ENCODE peak calls at places on chromosome 19, in six cellular contexts. One of them, this sample, is unnamed.

GRCh38 chr19:53977991-53978731 is 13.3 kb upstream of the CACNG6 start:
- DNase-seq in SK-N-SH: peak; percentile 93
- DNase-seq in GM12878: no peak
- DNase-seq in K562: peak; percentile 39
- DNase-seq in HepG2: no peak
- DNase-seq in H1: peak; percentile 90
- DNase-seq in this sample: no peak

GRCh38 chr19:4059931-4060620 is 6.6 kb downstream of the ZBTB7A start:
- DNase-seq in K562: peak; percentile 58
- DNase-seq in SK-N-SH: no peak
- DNase-seq in HepG2: no peak
- DNase-seq in GM12878: peak; percentile 28
- DNase-seq in H1: no peak
- DNase-seq in this sample: no peak

GRCh38 chr19:15479391-15480345 is at the start of gene PGLYRP2:
- DNase-seq in GM12878: no peak
- DNase-seq in SK-N-SH: peak; percentile 17
- DNase-seq in HepG2: peak; percentile 31
- DNase-seq in K562: no peak
- DNase-seq in H1: no peak
- DNase-seq in this sample: no peak

GRCh38 chr19:53157601-53158000 is 1.3 kb downstream of the ZNF347 start:
- DNase-seq in K562: no peak
- DNase-seq in GM12878: no peak
- DNase-seq in H1: no peak
- DNase-seq in HepG2: no peak
- DNase-seq in SK-N-SH: peak; percentile 20
- DNase-seq in this sample: no peak

GRCh38 chr19:52673014-52673413 is 34.9 kb upstream of the ZNF83 start:
- DNase-seq in GM12878: no peak
- DNase-seq in K562: no peak
- DNase-seq in HepG2: no peak
- DNase-seq in SK-N-SH: no peak
- DNase-seq in H1: no peak
- DNase-seq in this sample: no peak

GRCh38 chr19:8321760-8322637 is 703 bp downstream of the RPS28 start:
- DNase-seq in K562: no peak
- DNase-seq in SK-N-SH: no peak
- DNase-seq in HepG2: no peak
- DNase-seq in H1: no peak
- DNase-seq in GM12878: no peak
- DNase-seq in this sample: no peak

GRCh38 chr19:20858861-20859260 is 64.2 kb upstream of the ZNF85 start:
- DNase-seq in GM12878: no peak
- DNase-seq in H1: no peak
- DNase-seq in K562: no peak
- DNase-seq in HepG2: no peak
- DNase-seq in SK-N-SH: no peak
- DNase-seq in this sample: no peak

GRCh38 chr19:54955356-54955755 is 8.0 kb upstream of the NLRP7 start:
- DNase-seq in SK-N-SH: no peak
- DNase-seq in GM12878: no peak
- DNase-seq in K562: no peak
- DNase-seq in H1: no peak
- DNase-seq in HepG2: no peak
- DNase-seq in this sample: no peak

GRCh38 chr19:33282036-33282686 is 20.2 kb downstream of the CEBPA start:
- DNase-seq in SK-N-SH: no peak
- DNase-seq in H1: no peak
- DNase-seq in GM12878: no peak
- DNase-seq in K562: no peak
- DNase-seq in HepG2: no peak
- DNase-seq in this sample: no peak

GRCh38 chr19:8017808-8018207 is 12.4 kb upstream of the ELAVL1 start:
- DNase-seq in GM12878: no peak
- DNase-seq in HepG2: peak; percentile 45
- DNase-seq in K562: peak; percentile 57
- DNase-seq in H1: no peak
- DNase-seq in SK-N-SH: no peak
- DNase-seq in this sample: peak; percentile 75

GRCh38 chr19:43784251-43784980 is 3.6 kb upstream of the KCNN4 start:
- DNase-seq in SK-N-SH: no peak
- DNase-seq in H1: no peak
- DNase-seq in K562: peak; percentile 78
- DNase-seq in GM12878: no peak
- DNase-seq in HepG2: no peak
- DNase-seq in this sample: peak; percentile 55

GRCh38 chr19:11152318-11153062 is 3.1 kb downstream of the SPC24 start:
- DNase-seq in SK-N-SH: no peak
- DNase-seq in H1: no peak
- DNase-seq in HepG2: no peak
- DNase-seq in K562: no peak
- DNase-seq in GM12878: no peak
- DNase-seq in this sample: no peak
- TF ChIP-seq POLR2AphosphoS5 in SK-N-SH: no peak
- TF ChIP-seq POLR2AphosphoS5 in H1: no peak
- TF ChIP-seq POLR2AphosphoS5 in HepG2: no peak
- TF ChIP-seq POLR2AphosphoS5 in K562: no peak
- TF ChIP-seq POLR2AphosphoS5 in GM12878: no peak
- TF ChIP-seq POLR2AphosphoS5 in this sample: no peak

GRCh38 chr19:41646589-41647204 is 19.8 kb upstream of the CEACAM4 start:
- DNase-seq in K562: peak; percentile 60
- DNase-seq in HepG2: no peak
- DNase-seq in H1: no peak
- DNase-seq in GM12878: no peak
- DNase-seq in SK-N-SH: peak; percentile 39
- DNase-seq in this sample: peak; percentile 59

GRCh38 chr19:41638624-41639023 is 11.8 kb upstream of the CEACAM4 start:
- DNase-seq in GM12878: no peak
- DNase-seq in HepG2: no peak
- DNase-seq in SK-N-SH: no peak
- DNase-seq in K562: no peak
- DNase-seq in H1: no peak
- DNase-seq in this sample: peak; percentile 79

GRCh38 chr19:41637484-41637883 is 10.6 kb upstream of the CEACAM4 start:
- DNase-seq in K562: no peak
- DNase-seq in GM12878: no peak
- DNase-seq in SK-N-SH: no peak
- DNase-seq in HepG2: no peak
- DNase-seq in H1: no peak
- DNase-seq in this sample: peak; percentile 95

DNA sequence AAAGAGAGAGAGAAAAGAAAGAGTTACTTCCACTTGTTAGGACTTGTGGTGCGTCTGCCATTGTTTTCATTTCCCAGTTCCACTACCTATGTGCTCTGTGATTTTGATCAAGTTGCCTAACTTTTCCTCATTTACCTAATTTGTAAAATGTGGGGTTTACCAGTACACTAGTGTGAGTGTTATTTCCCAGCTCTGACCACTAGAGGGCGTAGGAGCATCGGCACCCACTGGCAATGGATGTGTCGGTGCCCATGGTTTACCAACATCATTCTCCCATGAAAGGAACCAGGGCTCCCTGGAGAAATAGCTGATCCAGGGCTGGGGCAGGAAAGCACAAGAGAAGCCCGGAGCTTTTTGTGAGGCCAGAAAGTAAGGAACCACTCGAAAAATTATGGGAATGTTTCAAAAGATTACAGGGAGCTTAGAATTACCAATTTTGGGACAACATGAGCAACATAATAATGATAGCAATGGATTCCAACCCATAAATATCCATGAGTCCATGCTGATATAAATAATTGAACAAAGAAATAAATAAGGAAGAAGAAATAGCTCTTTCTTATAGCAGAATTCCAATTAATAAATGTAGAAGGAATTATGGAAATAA is 15.1 kb upstream of the CEACAM4 start:
- DNase-seq in K562: peak; percentile 76
- DNase-seq in HepG2: peak; percentile 23
- DNase-seq in H1: no peak
- DNase-seq in GM12878: peak; percentile 4
- DNase-seq in SK-N-SH: peak; percentile 78
- DNase-seq in this sample: peak; percentile 60
- TF ChIP-seq GABPA in K562: no peak
- TF ChIP-seq GABPA in HepG2: no peak
- TF ChIP-seq GABPA in H1: no peak
- TF ChIP-seq GABPA in GM12878: no peak
- TF ChIP-seq GABPA in SK-N-SH: no peak
- TF ChIP-seq GABPA in this sample: no peak

DNA sequence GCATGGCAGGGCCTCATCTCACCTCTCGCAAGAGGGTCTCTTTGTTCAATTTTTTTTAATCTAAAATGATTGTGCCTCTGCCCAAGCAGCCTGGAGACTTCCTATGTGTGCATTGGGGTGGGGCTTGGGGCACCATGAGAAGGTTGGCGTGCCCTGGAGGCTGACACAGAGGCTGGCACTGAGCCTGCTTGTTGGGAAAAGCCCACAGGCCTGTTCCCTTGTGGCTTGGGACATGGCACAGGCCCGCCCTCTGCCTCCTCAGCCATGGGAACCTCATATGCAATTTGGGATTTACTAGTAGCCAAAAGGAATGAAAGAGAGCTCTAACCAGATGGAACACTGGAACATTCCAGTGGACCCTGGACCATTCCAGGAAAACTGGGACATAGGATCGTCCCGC is 8.0 kb downstream of the FXYD3 start:
- DNase-seq in GM12878: no peak
- DNase-seq in SK-N-SH: no peak
- DNase-seq in H1: no peak
- DNase-seq in HepG2: no peak
- DNase-seq in K562: no peak
- DNase-seq in this sample: no peak
- TF ChIP-seq POLR2AphosphoS5 in GM12878: no peak
- TF ChIP-seq POLR2AphosphoS5 in SK-N-SH: no peak
- TF ChIP-seq POLR2AphosphoS5 in H1: no peak
- TF ChIP-seq POLR2AphosphoS5 in HepG2: no peak
- TF ChIP-seq POLR2AphosphoS5 in K562: no peak
- TF ChIP-seq POLR2AphosphoS5 in this sample: no peak

DNA sequence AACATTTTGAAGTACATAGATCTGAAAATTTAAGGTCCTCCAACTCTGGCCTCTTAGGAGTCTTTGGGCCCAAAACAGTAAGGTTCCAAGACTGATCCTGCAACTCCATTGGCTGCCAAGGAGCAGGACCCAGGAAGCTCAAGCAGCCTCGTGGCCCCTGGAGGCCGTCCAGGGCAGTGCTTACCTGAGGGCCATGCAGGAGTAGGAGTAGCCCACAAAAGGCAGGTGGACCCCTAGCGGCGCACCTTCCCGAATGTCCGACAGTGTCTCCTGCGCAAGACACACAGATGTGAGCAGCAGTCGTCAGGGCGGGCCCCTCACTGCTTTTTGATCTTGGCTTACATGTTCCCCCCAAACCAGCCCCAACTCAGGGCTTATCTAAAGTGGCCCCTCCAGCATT is 5.7 kb upstream of the SIX5 start:
- DNase-seq in SK-N-SH: no peak
- DNase-seq in K562: no peak
- DNase-seq in GM12878: no peak
- DNase-seq in HepG2: peak; percentile 63
- DNase-seq in H1: peak; percentile 87
- DNase-seq in this sample: no peak
- TF ChIP-seq GABPA in SK-N-SH: no peak
- TF ChIP-seq GABPA in K562: no peak
- TF ChIP-seq GABPA in GM12878: no peak
- TF ChIP-seq GABPA in HepG2: no peak
- TF ChIP-seq GABPA in H1: no peak
- TF ChIP-seq GABPA in this sample: no peak

DNA sequence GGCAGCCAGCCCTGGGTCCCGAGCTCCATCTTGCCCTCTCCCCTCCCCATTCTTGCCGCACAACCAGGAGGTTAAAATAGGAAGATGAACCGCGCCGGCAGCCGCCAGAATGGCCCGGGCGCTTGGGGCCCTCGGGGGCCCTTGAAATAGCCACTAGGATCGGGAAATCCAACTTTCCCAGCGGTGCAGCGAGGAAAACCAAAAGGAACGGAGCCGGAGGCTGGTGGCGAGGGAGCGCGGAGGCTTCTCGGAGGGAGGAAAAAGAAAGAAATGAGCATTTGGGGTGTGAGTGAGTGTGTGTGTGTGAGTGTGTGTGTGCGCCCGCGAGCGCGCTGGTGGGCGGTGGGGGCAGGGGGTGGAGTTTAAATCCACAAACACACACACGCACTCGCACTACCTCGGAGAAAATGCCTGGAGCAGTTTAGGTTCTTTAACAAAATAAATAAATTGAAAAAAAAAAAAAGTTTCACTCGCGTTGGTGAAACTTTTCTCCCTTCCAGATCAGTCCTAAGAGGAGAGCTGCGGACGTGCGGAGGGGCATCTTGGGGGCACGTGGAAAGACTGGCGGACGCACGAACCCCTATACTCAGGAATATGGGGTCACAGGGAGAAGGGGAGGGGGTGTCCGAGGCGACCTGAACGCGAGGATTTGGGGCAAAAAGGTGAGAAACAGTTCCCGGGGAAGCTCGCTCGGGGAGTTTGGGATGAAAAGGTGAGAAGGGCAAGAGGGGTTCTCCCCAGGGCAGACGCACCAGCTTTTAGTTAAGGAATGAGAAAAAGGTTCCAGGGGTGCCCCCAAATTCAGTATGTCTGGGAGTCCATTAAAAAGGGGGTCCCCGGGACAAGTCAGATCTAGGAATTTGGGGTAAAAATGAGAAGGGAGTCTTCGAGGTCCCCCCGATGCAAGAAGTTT is 1.3 kb downstream of the RFX2 start:
- DNase-seq in HepG2: no peak
- DNase-seq in SK-N-SH: peak; percentile 61
- DNase-seq in H1: no peak
- DNase-seq in K562: peak; percentile 48
- DNase-seq in GM12878: no peak
- DNase-seq in this sample: no peak
- TF ChIP-seq POLR2AphosphoS5 in HepG2: no peak
- TF ChIP-seq POLR2AphosphoS5 in SK-N-SH: peak; percentile 24
- TF ChIP-seq POLR2AphosphoS5 in H1: no peak
- TF ChIP-seq POLR2AphosphoS5 in K562: no peak
- TF ChIP-seq POLR2AphosphoS5 in GM12878: no peak
- TF ChIP-seq POLR2AphosphoS5 in this sample: no peak

DNA sequence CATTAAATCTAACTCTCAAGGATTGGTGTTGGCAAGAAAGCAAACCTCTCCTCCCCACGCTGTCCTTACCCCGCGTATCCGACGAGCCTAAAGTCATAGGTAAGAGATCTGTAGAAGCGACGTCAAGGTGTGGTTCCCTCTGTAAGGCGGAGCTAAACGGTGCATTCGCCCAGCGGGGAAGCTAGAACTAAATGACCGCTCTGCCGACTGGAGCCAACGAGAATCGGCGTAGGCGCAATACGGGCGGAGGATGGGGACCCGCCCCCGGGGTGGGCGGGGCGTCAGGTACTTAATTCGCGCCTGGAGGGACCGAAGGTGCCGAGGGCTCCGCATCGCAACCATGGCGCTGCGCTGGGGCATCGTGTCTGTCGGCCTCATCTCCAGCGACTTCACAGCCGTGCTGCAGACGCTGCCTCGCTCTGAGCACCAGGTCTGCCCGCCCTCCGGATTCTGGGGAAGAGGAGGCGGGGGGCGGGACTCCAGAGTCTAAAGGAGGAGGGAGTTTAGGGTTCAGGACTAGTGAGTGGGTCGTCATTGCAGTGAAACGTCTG is at the start of gene DHDH:
- DNase-seq in H1: peak; percentile 92
- DNase-seq in HepG2: peak; percentile 74
- DNase-seq in SK-N-SH: peak; percentile 87
- DNase-seq in K562: peak; percentile 95
- DNase-seq in GM12878: peak; percentile 26
- DNase-seq in this sample: peak; percentile 64
- TF ChIP-seq GABPA in H1: no peak
- TF ChIP-seq GABPA in HepG2: no peak
- TF ChIP-seq GABPA in SK-N-SH: no peak
- TF ChIP-seq GABPA in K562: no peak
- TF ChIP-seq GABPA in GM12878: no peak
- TF ChIP-seq GABPA in this sample: no peak